ENCODE peak calls at places on chromosomes 7 and 10, in six cellular contexts. K is HCEC 1CT; Q is A549; V is RWPE1; B is T-helper 1 cell; N is activated naive CD4-positive, alpha-beta T cell treated with Interleukin-2 at 50 U/mL for 16 hours. U is an unnamed sample.

GRCh38 chr7:18212788-18213187 is 185.1 kb upstream of the PRPS1L1 start:
- DNase-seq in Q (no peak), V (no peak), N (no peak), B (no peak), K (peak; percentile 68), U (no peak)

GRCh38 chr10:131724891-131725735 is 175.7 kb upstream of the PPP2R2D start:
- DNase-seq in V (no peak), Q (no peak), B (no peak), N (no peak), K (no peak), U (no peak)

GRCh38 chr7:130695840-130696239 is 9.5 kb upstream of the TSGA13 start:
- DNase-seq in V (peak; percentile 36), Q (peak; percentile 57), K (peak; percentile 61), N (no peak), B (no peak), U (no peak)

GRCh38 chr10:33100996-33101747 is 143.1 kb upstream of the ITGB1 start:
- DNase-seq in B (no peak), V (no peak), Q (no peak), N (no peak), K (no peak), U (no peak)

GRCh38 chr10:28879875-28880381 is 202.6 kb downstream of the BAMBI start:
- DNase-seq in V (no peak), N (no peak), B (no peak), Q (no peak), K (no peak), U (peak; percentile 64)

GRCh38 chr10:34045571-34046190 is 711.2 kb upstream of the NRP1 start:
- DNase-seq in K (peak; percentile 41), B (no peak), Q (no peak), N (no peak), V (no peak), U (no peak)

GRCh38 chr10:132018446-132018845 is 36.7 kb upstream of the BNIP3 start:
- DNase-seq in N (no peak), B (no peak), K (no peak), Q (no peak), V (no peak), U (no peak)

GRCh38 chr10:126731613-126731995 is 61.1 kb upstream of the C10orf90 start:
- DNase-seq in V (no peak), B (no peak), Q (no peak), N (no peak), K (no peak), U (peak; percentile 39)

GRCh38 chr7:47428780-47429472 is 153.0 kb downstream of the TNS3 start:
- DNase-seq in K (no peak), V (no peak), B (no peak), N (no peak), Q (no peak), U (no peak)

GRCh38 chr10:30834636-30835035 is 197.0 kb downstream of the ZNF438 start:
- DNase-seq in V (no peak), N (no peak), B (no peak), K (no peak), Q (no peak), U (no peak)

GRCh38 chr10:101221479-101222246 is 7.6 kb downstream of the LBX1 start:
- DNase-seq in N (no peak), Q (no peak), B (no peak), K (no peak), V (peak; percentile 77), U (no peak)

GRCh38 chr10:10803273-10803672 is 214.4 kb upstream of the CELF2 start:
- DNase-seq in B (no peak), V (no peak), Q (no peak), K (no peak), N (no peak), U (no peak)

GRCh38 chr7:150357771-150358427 is 10.7 kb upstream of the REPIN1 start:
- DNase-seq in N (no peak), B (no peak), Q (no peak), K (no peak), V (no peak), U (no peak)

GRCh38 chr10:124033887-124034218 is 59.5 kb downstream of the CHST15 start:
- DNase-seq in Q (no peak), V (no peak), B (no peak), K (no peak), N (no peak), U (no peak)

GRCh38 chr7:68699090-68699711 is 899.1 kb upstream of the AUTS2 start:
- DNase-seq in Q (peak; percentile 64), N (no peak), B (no peak), K (no peak), V (no peak), U (no peak)

GRCh38 chr7:70405241-70405640 is 726.7 kb upstream of the GALNT17 start:
- DNase-seq in B (no peak), N (no peak), K (no peak), Q (no peak), V (no peak), U (no peak)

GRCh38 chr7:37488163-37488759 is 39.6 kb upstream of the ELMO1 start:
- DNase-seq in N (no peak), K (no peak), B (no peak), V (no peak), Q (no peak), U (no peak)

GRCh38 chr7:13987395-13987794 is 2.1 kb downstream of the ETV1 start:
- DNase-seq in V (no peak), K (peak; percentile 35), N (no peak), Q (no peak), B (no peak), U (no peak)

GRCh38 chr10:107264742-107265141 is 100.2 kb upstream of the SORCS1 start:
- DNase-seq in K (no peak), Q (no peak), B (no peak), N (no peak), V (no peak), U (no peak)

GRCh38 chr10:84194424-84195043 is at the start of gene CDHR1:
- DNase-seq in V (peak; percentile 43), K (no peak), N (peak; percentile 29), B (peak; percentile 22), Q (peak; percentile 25), U (no peak)

GRCh38 chr7:10644849-10645248 is 328.8 kb upstream of the PHF14 start:
- DNase-seq in V (no peak), Q (no peak), B (no peak), K (no peak), N (no peak), U (no peak)

GRCh38 chr10:116254422-116255152 is 18.4 kb downstream of the GFRA1 start:
- DNase-seq in B (no peak), N (no peak), Q (no peak), K (no peak), V (no peak), U (peak; percentile 78)

GRCh38 chr10:133159950-133160812 is at the start of gene KNDC1:
- DNase-seq in Q (peak; percentile 80), K (no peak), V (peak; percentile 75), B (no peak), N (peak; percentile 12), U (no peak)

GRCh38 chr10:89283988-89284475 is 17.8 kb upstream of the IFIT2 start:
- DNase-seq in K (peak; percentile 81), Q (peak; percentile 64), N (no peak), B (no peak), V (no peak), U (no peak)

GRCh38 chr7:37961251-37961650 is 40.8 kb downstream of the EPDR1 start:
- DNase-seq in B (no peak), Q (no peak), K (no peak), N (no peak), V (no peak), U (no peak)

GRCh38 chr7:156954941-156955340 is 5.4 kb downstream of the NOM1 start:
- DNase-seq in K (no peak), N (no peak), Q (no peak), B (no peak), V (no peak), U (no peak)